ENCODE peak calls at places on chromosomes 16 and 17, in six cellular contexts. One of them, this sample, is unnamed.

GRCh38 chr17:68184816-68185436 is 62.9 kb upstream of the AMZ2 start:
- DNase-seq in H9: no peak
- DNase-seq in lung: no peak
- DNase-seq in Calu3: no peak
- DNase-seq in cardiac fibroblast: no peak
- DNase-seq in neural crest cell: no peak
- DNase-seq in this sample: peak

GRCh38 chr16:11242658-11243057 is 13.3 kb downstream of the SOCS1 start:
- DNase-seq in lung: no peak
- DNase-seq in H9: no peak
- DNase-seq in neural crest cell: no peak
- DNase-seq in Calu3: no peak
- DNase-seq in cardiac fibroblast: no peak
- DNase-seq in this sample: no peak

GRCh38 chr16:3087836-3088235 is 11.3 kb downstream of the ZSCAN10 start:
- DNase-seq in Calu3: no peak
- DNase-seq in lung: no peak
- DNase-seq in neural crest cell: no peak
- DNase-seq in H9: no peak
- DNase-seq in cardiac fibroblast: no peak
- DNase-seq in this sample: no peak

GRCh38 chr17:20291076-20291475 is 176.3 kb downstream of the LGALS9B start:
- DNase-seq in Calu3: no peak
- DNase-seq in cardiac fibroblast: no peak
- DNase-seq in neural crest cell: no peak
- DNase-seq in lung: no peak
- DNase-seq in H9: no peak
- DNase-seq in this sample: no peak

GRCh38 chr16:12459993-12460392 is 343.7 kb downstream of the CPPED1 start:
- DNase-seq in cardiac fibroblast: no peak
- DNase-seq in H9: no peak
- DNase-seq in lung: no peak
- DNase-seq in neural crest cell: no peak
- DNase-seq in Calu3: no peak
- DNase-seq in this sample: no peak

GRCh38 chr16:24834459-24835335 is 11.1 kb upstream of the SLC5A11 start:
- DNase-seq in H9: peak
- DNase-seq in lung: no peak
- DNase-seq in neural crest cell: no peak
- DNase-seq in cardiac fibroblast: peak
- DNase-seq in Calu3: peak
- DNase-seq in this sample: no peak

GRCh38 chr16:3295783-3296182 is 9.4 kb downstream of the TIGD7 start:
- DNase-seq in cardiac fibroblast: no peak
- DNase-seq in lung: no peak
- DNase-seq in neural crest cell: no peak
- DNase-seq in Calu3: no peak
- DNase-seq in H9: no peak
- DNase-seq in this sample: no peak

GRCh38 chr16:65375651-65376050 is 253.8 kb upstream of the CDH11 start:
- DNase-seq in neural crest cell: no peak
- DNase-seq in cardiac fibroblast: peak
- DNase-seq in H9: no peak
- DNase-seq in lung: no peak
- DNase-seq in Calu3: no peak
- DNase-seq in this sample: no peak

GRCh38 chr16:86383488-86384262 is 126.7 kb upstream of the FOXF1 start:
- DNase-seq in cardiac fibroblast: peak
- DNase-seq in lung: no peak
- DNase-seq in neural crest cell: no peak
- DNase-seq in H9: no peak
- DNase-seq in Calu3: no peak
- DNase-seq in this sample: no peak

GRCh38 chr16:70553645-70554044 is 30.0 kb downstream of the SF3B3 start:
- DNase-seq in neural crest cell: no peak
- DNase-seq in cardiac fibroblast: peak
- DNase-seq in H9: no peak
- DNase-seq in lung: no peak
- DNase-seq in Calu3: no peak
- DNase-seq in this sample: no peak

GRCh38 chr16:85361441-85362118 is 249.3 kb upstream of the CIBAR2 start:
- DNase-seq in Calu3: no peak
- DNase-seq in cardiac fibroblast: no peak
- DNase-seq in lung: peak
- DNase-seq in H9: no peak
- DNase-seq in neural crest cell: no peak
- DNase-seq in this sample: no peak

GRCh38 chr17:47801906-47802305 is 19.7 kb downstream of the OSBPL7 start:
- DNase-seq in Calu3: no peak
- DNase-seq in neural crest cell: no peak
- DNase-seq in cardiac fibroblast: no peak
- DNase-seq in H9: no peak
- DNase-seq in lung: no peak
- DNase-seq in this sample: no peak

GRCh38 chr17:60345233-60345632 is 46.7 kb downstream of the USP32 start:
- DNase-seq in cardiac fibroblast: no peak
- DNase-seq in Calu3: no peak
- DNase-seq in neural crest cell: no peak
- DNase-seq in lung: no peak
- DNase-seq in H9: no peak
- DNase-seq in this sample: no peak

GRCh38 chr17:33045236-33045635 is 53.6 kb downstream of the SPACA3 start:
- DNase-seq in lung: no peak
- DNase-seq in Calu3: no peak
- DNase-seq in H9: no peak
- DNase-seq in cardiac fibroblast: no peak
- DNase-seq in neural crest cell: no peak
- DNase-seq in this sample: no peak

GRCh38 chr16:1414532-1415265 is at the start of gene UNKL:
- DNase-seq in H9: peak
- DNase-seq in Calu3: peak
- DNase-seq in neural crest cell: peak
- DNase-seq in cardiac fibroblast: peak
- DNase-seq in lung: peak
- DNase-seq in this sample: peak

GRCh38 chr16:70569752-70570151 is 46.1 kb downstream of the SF3B3 start:
- DNase-seq in H9: no peak
- DNase-seq in lung: no peak
- DNase-seq in cardiac fibroblast: no peak
- DNase-seq in neural crest cell: no peak
- DNase-seq in Calu3: no peak
- DNase-seq in this sample: no peak

GRCh38 chr17:10579270-10579669 is 29.8 kb upstream of the MYH2 start:
- DNase-seq in cardiac fibroblast: no peak
- DNase-seq in H9: no peak
- DNase-seq in lung: no peak
- DNase-seq in Calu3: no peak
- DNase-seq in neural crest cell: no peak
- DNase-seq in this sample: no peak

GRCh38 chr17:49469831-49470568 is 25.1 kb upstream of the NGFR start:
- DNase-seq in Calu3: no peak
- DNase-seq in neural crest cell: peak
- DNase-seq in lung: no peak
- DNase-seq in cardiac fibroblast: no peak
- DNase-seq in H9: peak
- DNase-seq in this sample: no peak

GRCh38 chr17:57517519-57518342 is 227.4 kb downstream of the CCDC182 start:
- DNase-seq in Calu3: no peak
- DNase-seq in lung: no peak
- DNase-seq in cardiac fibroblast: no peak
- DNase-seq in H9: no peak
- DNase-seq in neural crest cell: no peak
- DNase-seq in this sample: no peak

GRCh38 chr17:43330876-43331639 is 67.7 kb upstream of the ARL4D start:
- DNase-seq in H9: no peak
- DNase-seq in neural crest cell: no peak
- DNase-seq in lung: no peak
- DNase-seq in Calu3: no peak
- DNase-seq in cardiac fibroblast: no peak
- DNase-seq in this sample: no peak

GRCh38 chr16:78738557-78738956 is 639.1 kb downstream of the WWOX start:
- DNase-seq in cardiac fibroblast: no peak
- DNase-seq in lung: no peak
- DNase-seq in neural crest cell: no peak
- DNase-seq in H9: no peak
- DNase-seq in Calu3: no peak
- DNase-seq in this sample: no peak

GRCh38 chr17:41697122-41697962 is 8.7 kb downstream of the EIF1 start:
- DNase-seq in neural crest cell: no peak
- DNase-seq in H9: no peak
- DNase-seq in Calu3: no peak
- DNase-seq in cardiac fibroblast: peak
- DNase-seq in lung: peak
- DNase-seq in this sample: no peak

GRCh38 chr16:12046651-12047050 is 70.1 kb downstream of the SNX29 start:
- DNase-seq in Calu3: no peak
- DNase-seq in H9: no peak
- DNase-seq in neural crest cell: no peak
- DNase-seq in lung: no peak
- DNase-seq in cardiac fibroblast: no peak
- DNase-seq in this sample: no peak

GRCh38 chr17:76537288-76537577 is 276 bp downstream of the CYGB start:
- DNase-seq in Calu3: no peak
- DNase-seq in H9: peak
- DNase-seq in neural crest cell: no peak
- DNase-seq in cardiac fibroblast: peak
- DNase-seq in lung: no peak
- DNase-seq in this sample: no peak

GRCh38 chr16:89043636-89044393 is 49.8 kb upstream of the ACSF3 start:
- DNase-seq in H9: no peak
- DNase-seq in neural crest cell: no peak
- DNase-seq in cardiac fibroblast: no peak
- DNase-seq in Calu3: no peak
- DNase-seq in lung: no peak
- DNase-seq in this sample: no peak

GRCh38 chr17:46895171-46895570 is 27.8 kb upstream of the GOSR2 start:
- DNase-seq in H9: no peak
- DNase-seq in Calu3: no peak
- DNase-seq in lung: no peak
- DNase-seq in cardiac fibroblast: no peak
- DNase-seq in neural crest cell: no peak
- DNase-seq in this sample: no peak

GRCh38 chr17:29089601-29090044 is 46.7 kb downstream of the PIPOX start:
- DNase-seq in cardiac fibroblast: no peak
- DNase-seq in neural crest cell: no peak
- DNase-seq in H9: no peak
- DNase-seq in lung: no peak
- DNase-seq in Calu3: no peak
- DNase-seq in this sample: no peak

GRCh38 chr17:77281024-77281903 is 140.5 kb downstream of the SEC14L1 start:
- DNase-seq in lung: peak
- DNase-seq in Calu3: peak
- DNase-seq in H9: peak
- DNase-seq in neural crest cell: peak
- DNase-seq in cardiac fibroblast: no peak
- DNase-seq in this sample: peak

GRCh38 chr17:28610372-28610771 is 3.6 kb downstream of the RSKR start:
- DNase-seq in Calu3: no peak
- DNase-seq in cardiac fibroblast: no peak
- DNase-seq in H9: no peak
- DNase-seq in neural crest cell: no peak
- DNase-seq in lung: no peak
- DNase-seq in this sample: no peak

GRCh38 chr17:36601303-36602029 is at the start of gene MRM1:
- DNase-seq in neural crest cell: peak
- DNase-seq in Calu3: peak
- DNase-seq in H9: peak
- DNase-seq in lung: peak
- DNase-seq in cardiac fibroblast: peak
- DNase-seq in this sample: peak
- TF ChIP-seq CTCF in neural crest cell: peak
- TF ChIP-seq CTCF in Calu3: peak
- TF ChIP-seq CTCF in H9: peak
- TF ChIP-seq CTCF in lung: no peak
- TF ChIP-seq CTCF in cardiac fibroblast: peak
- TF ChIP-seq CTCF in this sample: no peak

GRCh38 chr16:48231675-48232214 is 12.4 kb upstream of the LONP2 start:
- DNase-seq in Calu3: peak
- DNase-seq in cardiac fibroblast: peak
- DNase-seq in neural crest cell: peak
- DNase-seq in lung: no peak
- DNase-seq in H9: peak
- DNase-seq in this sample: no peak
- TF ChIP-seq CTCF in Calu3: peak
- TF ChIP-seq CTCF in cardiac fibroblast: peak
- TF ChIP-seq CTCF in neural crest cell: peak
- TF ChIP-seq CTCF in lung: no peak
- TF ChIP-seq CTCF in H9: peak
- TF ChIP-seq CTCF in this sample: no peak

GRCh38 chr16:23181506-23181905 is 1.0 kb upstream of the SCNN1G start:
- DNase-seq in cardiac fibroblast: no peak
- DNase-seq in neural crest cell: no peak
- DNase-seq in Calu3: no peak
- DNase-seq in H9: no peak
- DNase-seq in lung: no peak
- DNase-seq in this sample: no peak

GRCh38 chr16:23182206-23182674 is 305 bp upstream of the SCNN1G start:
- DNase-seq in cardiac fibroblast: peak
- DNase-seq in lung: peak
- DNase-seq in Calu3: peak
- DNase-seq in H9: peak
- DNase-seq in neural crest cell: peak
- DNase-seq in this sample: peak

GRCh38 chr16:23183486-23183862 is 929 bp downstream of the SCNN1G start:
- DNase-seq in Calu3: no peak
- DNase-seq in H9: no peak
- DNase-seq in neural crest cell: no peak
- DNase-seq in cardiac fibroblast: no peak
- DNase-seq in lung: no peak
- DNase-seq in this sample: no peak

GRCh38 chr16:23185661-23186060 is 3.1 kb downstream of the SCNN1G start:
- DNase-seq in Calu3: no peak
- DNase-seq in lung: no peak
- DNase-seq in neural crest cell: no peak
- DNase-seq in cardiac fibroblast: no peak
- DNase-seq in H9: no peak
- DNase-seq in this sample: no peak

GRCh38 chr16:23182675-23183485 is at the start of gene SCNN1G:
- DNase-seq in H9: peak
- DNase-seq in cardiac fibroblast: no peak
- DNase-seq in Calu3: peak
- DNase-seq in neural crest cell: peak
- DNase-seq in lung: peak
- DNase-seq in this sample: no peak
- TF ChIP-seq CTCF in H9: peak
- TF ChIP-seq CTCF in cardiac fibroblast: no peak
- TF ChIP-seq CTCF in Calu3: no peak
- TF ChIP-seq CTCF in neural crest cell: peak
- TF ChIP-seq CTCF in lung: no peak
- TF ChIP-seq CTCF in this sample: peak

DNA sequence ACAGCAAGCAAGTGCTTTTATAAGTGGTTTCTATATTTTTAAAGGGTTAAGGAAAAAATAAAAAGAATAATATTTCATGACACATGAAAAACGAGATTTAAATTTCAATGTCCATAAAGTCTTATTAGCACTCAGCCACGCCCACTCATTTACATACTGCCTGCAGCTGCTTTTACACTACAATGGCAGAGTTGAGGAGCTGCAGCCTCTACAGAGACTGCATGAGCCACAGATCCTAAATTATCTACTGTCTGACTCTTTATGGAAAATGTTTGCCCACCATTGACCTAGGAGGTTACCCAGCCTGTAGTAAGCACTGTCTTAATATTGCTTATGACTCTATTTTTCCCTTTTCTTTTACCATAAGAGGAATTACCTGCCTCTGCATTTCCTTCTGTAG is 139.5 kb upstream of the ERCC4 start:
- DNase-seq in Calu3: no peak
- DNase-seq in neural crest cell: no peak
- DNase-seq in H9: no peak
- DNase-seq in lung: no peak
- DNase-seq in cardiac fibroblast: no peak
- DNase-seq in this sample: no peak
- TF ChIP-seq CTCF in Calu3: no peak
- TF ChIP-seq CTCF in neural crest cell: no peak
- TF ChIP-seq CTCF in H9: no peak
- TF ChIP-seq CTCF in lung: no peak
- TF ChIP-seq CTCF in cardiac fibroblast: no peak
- TF ChIP-seq CTCF in this sample: no peak

This sample was measured in mesothelial cell of epicardium.